ENCODE peak calls at places on chromosomes 5 and 9, in eight cellular contexts. Q is RWPE1, T is activated gamma-delta T cell treated with Interleukin-2 at 50 U/mL for 16 hours, P is bronchial epithelial cell, F is MCF 10A, V is lower leg skin, L is IMR-90, K is dermis blood vessel endothelial cell. G is an unnamed sample.

GRCh38 chr5:129460951-129461815 is 1.1 kb downstream of the ADAMTS19 start:
- DNase-seq in Q (peak), T (no peak), P (peak), F (no peak), V (no peak), L (no peak), K (peak), G (no peak)

GRCh38 chr5:160213537-160213936 is 15.8 kb upstream of the FABP6 start:
- DNase-seq in Q (peak), T (no peak), P (peak), F (peak), V (no peak), L (peak), K (no peak), G (peak)

GRCh38 chr5:1051366-1051720 is 42.7 kb downstream of the NKD2 start:
- DNase-seq in Q (no peak), T (no peak), P (no peak), F (no peak), V (no peak), L (no peak), K (no peak), G (no peak)

GRCh38 chr9:123967323-123967722 is 37.4 kb upstream of the DENND1A start:
- DNase-seq in Q (no peak), T (no peak), P (no peak), F (no peak), V (no peak), L (no peak), K (no peak), G (no peak)

GRCh38 chr9:98989036-98990000 is 45.6 kb downstream of the COL15A1 start:
- DNase-seq in Q (peak), T (no peak), P (peak), F (peak), V (peak), L (peak), K (peak), G (peak)

GRCh38 chr5:170145462-170145861 is 39.8 kb downstream of the FOXI1 start:
- DNase-seq in Q (no peak), T (no peak), P (peak), F (no peak), V (peak), L (no peak), K (no peak), G (peak)

GRCh38 chr5:180115326-180116076 is 43.9 kb upstream of the RNF130 start:
- DNase-seq in Q (no peak), T (no peak), P (no peak), F (no peak), V (no peak), L (no peak), K (no peak), G (no peak)

GRCh38 chr5:93924628-93925027 is 183.2 kb upstream of the POU5F2 start:
- DNase-seq in Q (peak), T (no peak), P (peak), F (peak), V (no peak), L (peak), K (no peak), G (no peak)

GRCh38 chr5:74624501-74624900 is 16.0 kb downstream of the ENC1 start:
- DNase-seq in Q (peak), T (no peak), P (peak), F (peak), V (no peak), L (no peak), K (no peak), G (no peak)

GRCh38 chr9:77495834-77496671 is 152.1 kb downstream of the GNA14 start:
- DNase-seq in Q (peak), T (no peak), P (peak), F (no peak), V (no peak), L (peak), K (peak), G (no peak)

GRCh38 chr5:17216974-17217325 is 481 bp upstream of the BASP1 start:
- DNase-seq in Q (peak), T (no peak), P (no peak), F (peak), V (peak), L (peak), K (peak), G (no peak)

GRCh38 chr5:67010684-67011409 is 185.8 kb downstream of the CD180 start:
- DNase-seq in Q (peak), T (no peak), P (peak), F (peak), V (peak), L (peak), K (peak), G (no peak)

GRCh38 chr9:91162784-91163440 is 198.8 kb downstream of the AUH start:
- DNase-seq in Q (no peak), T (peak), P (peak), F (no peak), V (peak), L (no peak), K (no peak), G (no peak)

GRCh38 chr5:160496334-160496733 is 74.7 kb downstream of the PTTG1 start:
- DNase-seq in Q (no peak), T (no peak), P (no peak), F (no peak), V (no peak), L (no peak), K (no peak), G (no peak)

GRCh38 chr9:93949073-93949693 is 6.0 kb downstream of the BARX1 start:
- DNase-seq in Q (no peak), T (no peak), P (no peak), F (no peak), V (no peak), L (no peak), K (no peak), G (no peak)

GRCh38 chr9:95503369-95503768 is 13.4 kb downstream of the PTCH1 start:
- DNase-seq in Q (no peak), T (no peak), P (no peak), F (no peak), V (no peak), L (no peak), K (no peak), G (no peak)

GRCh38 chr9:35510745-35511428 is 21.0 kb downstream of the RUSC2 start:
- DNase-seq in Q (peak), T (no peak), P (peak), F (peak), V (peak), L (peak), K (peak), G (peak)

GRCh38 chr9:89695441-89695891 is 90.7 kb downstream of the GADD45G start:
- DNase-seq in Q (no peak), T (no peak), P (no peak), F (no peak), V (no peak), L (no peak), K (no peak), G (no peak)

GRCh38 chr9:114504341-114505186 is 709 bp downstream of the WHRN start:
- DNase-seq in Q (peak), T (peak), P (no peak), F (no peak), V (peak), L (peak), K (peak), G (peak)

GRCh38 chr5:96997265-96997859 is 61.5 kb downstream of the LNPEP start:
- DNase-seq in Q (peak), T (no peak), P (peak), F (peak), V (no peak), L (peak), K (peak), G (peak)

GRCh38 chr5:66436721-66437120 is 159.5 kb upstream of the MAST4 start:
- DNase-seq in Q (peak), T (no peak), P (peak), F (peak), V (no peak), L (no peak), K (peak), G (peak)

GRCh38 chr9:124392855-124393460 is 22.3 kb downstream of the PSMB7 start:
- DNase-seq in Q (peak), T (no peak), P (peak), F (peak), V (no peak), L (peak), K (peak), G (peak)

GRCh38 chr5:142834504-142834903 is 64.3 kb downstream of the ARHGAP26 start:
- DNase-seq in Q (no peak), T (no peak), P (no peak), F (no peak), V (no peak), L (no peak), K (no peak), G (no peak)

GRCh38 chr9:120578614-120579013 is 1.4 kb downstream of the CDK5RAP2 start:
- DNase-seq in Q (no peak), T (no peak), P (no peak), F (no peak), V (no peak), L (no peak), K (no peak), G (no peak)

GRCh38 chr5:94709277-94709676 is 90.8 kb downstream of the SLF1 start:
- DNase-seq in Q (peak), T (no peak), P (peak), F (peak), V (no peak), L (no peak), K (no peak), G (no peak)

GRCh38 chr5:148972958-148973357 is 89.9 kb downstream of the SH3TC2 start:
- DNase-seq in Q (peak), T (no peak), P (peak), F (peak), V (no peak), L (peak), K (peak), G (peak)

GRCh38 chr5:103561670-103562069 is 919 bp downstream of the NUDT12 start:
- DNase-seq in Q (peak), T (no peak), P (peak), F (peak), V (no peak), L (no peak), K (no peak), G (no peak)

GRCh38 chr5:27472000-27472763 is 433.8 kb upstream of the CDH9 start:
- DNase-seq in Q (peak), T (no peak), P (peak), F (peak), V (no peak), L (peak), K (peak), G (no peak)

G was measured in HCT116.